ENCODE peak calls at places on chromosome 6, in four cellular contexts. K is transverse colon, I is heart left ventricle, R is sigmoid colon. G is an unnamed sample.
A peak's percentile ranks its signal among the peaks of the same experiment; 100 is the strongest.

GRCh38 chr6:112799889-112800288 is 452.8 kb downstream of the RFPL4B start:
- DNase-seq in R (no peak), I (no peak), K (no peak), G (no peak)

GRCh38 chr6:71288228-71289038 is at the start of gene OGFRL1:
- DNase-seq in R (peak; percentile 88), I (peak; percentile 87), K (peak; percentile 78), G (peak; percentile 77)

GRCh38 chr6:114344216-114344970 is 1.6 kb upstream of the HS3ST5 start:
- DNase-seq in K (no peak), R (no peak), I (no peak), G (no peak)

GRCh38 chr6:36594816-36595167 is 630 bp downstream of the SRSF3 start:
- DNase-seq in I (no peak), R (peak; percentile 29), K (no peak), G (no peak)

GRCh38 chr6:118917550-118918321 is 17.2 kb downstream of the MCM9 start:
- DNase-seq in K (no peak), R (no peak), I (no peak), G (no peak)

GRCh38 chr6:125745281-125746018 is 4.0 kb upstream of the HEY2 start:
- DNase-seq in R (no peak), I (no peak), K (no peak), G (peak; percentile 52)

GRCh38 chr6:108651287-108651686 is 90.6 kb downstream of the FOXO3 start:
- DNase-seq in I (no peak), R (no peak), K (no peak), G (no peak)

GRCh38 chr6:56541736-56542366 is 100.8 kb downstream of the DST start:
- DNase-seq in R (no peak), I (no peak), K (no peak), G (no peak)

GRCh38 chr6:93392797-93393196 is 26.6 kb downstream of the EPHA7 start:
- DNase-seq in R (no peak), I (no peak), K (no peak), G (no peak)

GRCh38 chr6:135784493-135784892 is 67.0 kb upstream of the PDE7B start:
- DNase-seq in K (no peak), R (no peak), I (no peak), G (no peak)

GRCh38 chr6:135791441-135791840 is 60.1 kb upstream of the PDE7B start:
- DNase-seq in I (no peak), R (no peak), K (no peak), G (no peak)

DNA sequence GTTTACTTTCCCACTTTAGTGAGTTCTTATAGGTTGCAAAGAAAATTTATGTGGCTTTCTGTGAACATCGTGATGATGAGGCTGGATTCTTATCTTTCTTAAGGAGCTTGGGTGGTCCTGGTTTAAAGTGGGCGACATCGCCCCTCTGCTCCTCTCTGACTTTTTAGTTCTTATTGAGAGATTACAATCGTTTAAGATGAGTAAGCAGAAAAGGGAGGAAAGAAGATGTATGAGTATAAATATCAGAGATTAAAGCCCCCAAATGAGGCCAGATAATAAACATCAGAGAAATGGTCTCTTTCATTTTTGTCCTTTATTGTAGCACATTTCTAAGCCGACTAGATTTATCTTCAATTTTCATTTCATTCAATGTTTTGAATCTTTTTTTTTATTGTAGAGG is 62.1 kb upstream of the PDE7B start:
- DNase-seq in R (no peak), I (no peak), K (no peak), G (no peak)
- H3K36me3 ChIP-seq in R (no peaks in the 10 kb centered on the region), I (no peaks in the 10 kb centered on the region), K (no peaks in the 10 kb centered on the region), G (no peaks in the 10 kb centered on the region)

GRCh38 chr6:29926795-29927427 is 15.4 kb upstream of the HLA-A start:
- DNase-seq in K (peak; percentile 84), I (peak; percentile 69), R (peak; percentile 81), G (peak; percentile 87)
- TF ChIP-seq POLR2A in K (peak; percentile 56), I (peak; percentile 30), R (peak; percentile 39), G (peak; percentile 62)

DNA sequence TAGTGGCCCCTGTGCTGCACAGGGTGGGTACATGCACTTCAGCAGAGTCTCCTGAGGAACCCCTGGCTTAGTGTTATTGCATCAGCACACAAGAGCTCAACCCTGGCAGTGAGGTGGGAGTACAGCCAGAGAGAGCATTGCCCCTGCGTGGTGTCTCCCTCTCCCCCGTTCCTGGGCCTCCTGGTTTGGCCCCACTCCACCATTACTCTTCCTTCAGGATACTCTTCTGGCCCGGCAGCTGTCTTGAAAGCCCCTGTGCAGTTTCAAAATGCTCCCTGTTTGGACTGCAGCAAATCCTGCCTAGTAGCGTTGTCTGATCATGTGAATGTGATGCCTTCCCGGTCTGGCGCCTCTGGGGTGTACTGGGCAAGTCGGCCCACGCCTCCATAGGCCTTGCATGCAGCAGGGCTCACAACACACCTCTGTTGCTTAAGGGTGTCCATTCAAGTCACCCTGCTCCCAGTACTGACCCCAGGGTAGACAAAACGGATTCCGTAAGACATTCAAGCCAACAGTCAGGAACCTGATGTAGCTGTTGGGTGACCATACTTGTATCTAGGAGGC is 32.1 kb downstream of the TXNDC5 start:
- DNase-seq in I (no peak), K (no peak), R (no peak), G (no peak)
- H3K36me3 ChIP-seq in I (peaks cover 17% of the 10 kb centered on the region), K (no peaks in the 10 kb centered on the region), R (peaks cover 28% of the 10 kb centered on the region), G (no peaks in the 10 kb centered on the region)

GRCh38 chr6:291148-291696 is 1.1 kb upstream of the DUSP22 start:
- DNase-seq in I (no peak), R (no peak), K (no peak), G (no peak)

GRCh38 chr6:294656-295565 is 2.6 kb downstream of the DUSP22 start:
- DNase-seq in K (no peak), I (no peak), R (no peak), G (no peak)

GRCh38 chr6:291697-292505 is at the start of gene DUSP22:
- DNase-seq in R (peak; percentile 93), K (peak; percentile 93), I (peak; percentile 93), G (peak; percentile 96)

GRCh38 chr6:292506-293184 is 358 bp downstream of the DUSP22 start:
- DNase-seq in K (peak; percentile 89), I (peak; percentile 78), R (peak; percentile 86), G (peak; percentile 85)

GRCh38 chr6:293185-294174 is 1.2 kb downstream of the DUSP22 start:
- DNase-seq in I (peak; percentile 59), K (peak; percentile 59), R (peak; percentile 82), G (no peak)
- TF ChIP-seq POLR2A in I (peak; percentile 19), K (no peak), R (no peak), G (no peak)

DNA sequence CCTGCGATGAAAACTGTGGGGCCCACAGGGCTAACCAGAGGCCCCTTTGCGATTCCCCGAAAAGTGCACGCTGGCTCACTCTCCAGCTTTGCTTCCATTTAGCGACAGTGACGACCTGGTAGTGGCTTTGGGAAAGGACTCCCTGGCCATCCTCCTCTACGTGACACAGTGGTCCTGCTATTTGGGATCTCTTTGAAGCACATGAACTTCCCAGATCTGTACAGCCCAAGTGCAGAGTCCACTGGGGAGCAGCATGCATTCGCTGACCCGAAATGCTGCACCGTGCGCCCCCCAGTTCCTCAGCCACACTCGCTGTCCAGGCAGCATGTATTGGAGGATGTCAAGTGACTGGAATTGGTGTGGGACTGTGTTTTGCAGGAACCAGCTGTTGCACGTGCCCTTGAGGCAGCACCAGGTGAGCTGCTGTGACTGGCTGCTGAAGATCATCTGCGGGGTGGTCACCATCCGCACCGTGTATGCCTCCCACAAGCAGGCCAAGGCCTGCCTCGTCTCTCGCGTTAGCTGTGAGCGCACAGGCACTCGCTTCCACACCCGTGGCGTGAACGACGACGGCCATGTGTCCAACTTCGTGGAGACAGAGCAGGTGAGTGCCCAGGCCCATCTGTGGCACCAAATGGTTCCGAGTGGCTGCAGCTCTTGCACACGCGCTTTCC is 51.6 kb downstream of the SYNJ2 start:
- DNase-seq in R (peak; percentile 44), K (peak; percentile 7), I (no peak), G (no peak)
- H3K36me3 ChIP-seq in R (no peaks in the 10 kb centered on the region), K (no peaks in the 10 kb centered on the region), I (no peaks in the 10 kb centered on the region), G (no peaks in the 10 kb centered on the region)

GRCh38 chr6:32187009-32187709 is 2.8 kb downstream of the PBX2 start:
- DNase-seq in K (no peak), I (no peak), R (no peak), G (no peak)
- TF ChIP-seq POLR2A in K (no peak), I (no peak), R (no peak), G (no peak)

GRCh38 chr6:3128381-3129108 is 10.0 kb downstream of the BPHL start:
- DNase-seq in R (no peak), K (no peak), I (no peak), G (no peak)
- H3K36me3 ChIP-seq in R (peaks cover 11% of the 10 kb centered on the region), K (no peaks in the 10 kb centered on the region), I (no peaks in the 10 kb centered on the region), G (peaks cover 28% of the 10 kb centered on the region)

GRCh38 chr6:106283476-106283875 is 42.1 kb downstream of the ATG5 start:
- DNase-seq in K (no peak), I (no peak), R (no peak), G (no peak)

GRCh38 chr6:106279179-106279578 is 46.4 kb downstream of the ATG5 start:
- DNase-seq in K (no peak), I (no peak), R (no peak), G (no peak)

GRCh38 chr6:106281088-106281487 is 44.5 kb downstream of the ATG5 start:
- DNase-seq in K (no peak), I (no peak), R (no peak), G (no peak)

GRCh38 chr6:106286746-106287145 is 38.8 kb downstream of the ATG5 start:
- DNase-seq in I (no peak), K (no peak), R (no peak), G (no peak)

GRCh38 chr6:106281661-106282060 is 43.9 kb downstream of the ATG5 start:
- DNase-seq in I (no peak), R (no peak), K (no peak), G (no peak)
- TF ChIP-seq POLR2A in I (no peak), R (no peak), K (no peak), G (no peak)